ENCODE peak calls at places on chromosomes 1 and 21, in seven cellular contexts. H, G, L, J, F, V and O are unnamed samples.

GRCh38 chr21:25080161-25080560 is 527.1 kb downstream of the MRPL39 start:
- DNase-seq in H (no peak), V (no peak), L (no peak), F (no peak), G (no peak), J (no peak), O (no peak)

GRCh38 chr1:170932236-170932635 is 3.1 kb upstream of the MROH9 start:
- DNase-seq in G (no peak), H (no peak), F (peak), V (no peak), L (no peak), J (no peak), O (no peak)

GRCh38 chr1:207221934-207222351 is 99.5 kb upstream of the CD55 start:
- DNase-seq in L (no peak), G (no peak), H (no peak), V (no peak), J (no peak), F (no peak), O (no peak)

GRCh38 chr1:207890136-207890738 is 20.7 kb downstream of the CD34 start:
- DNase-seq in F (no peak), J (peak), H (peak), V (no peak), G (peak), L (peak), O (no peak)

GRCh38 chr1:236509647-236510401 is 14.0 kb upstream of the LGALS8 start:
- DNase-seq in G (no peak), F (no peak), J (no peak), V (no peak), L (no peak), H (no peak), O (no peak)

GRCh38 chr1:51649593-51650091 is 32.8 kb downstream of the OSBPL9 start:
- DNase-seq in H (no peak), F (no peak), L (no peak), V (no peak), J (no peak), G (no peak), O (no peak)

GRCh38 chr1:72184099-72184695 is 98.1 kb downstream of the NEGR1 start:
- DNase-seq in H (no peak), L (no peak), J (no peak), V (no peak), F (no peak), G (no peak), O (no peak)

GRCh38 chr1:200374569-200375312 is 35.1 kb downstream of the ZNF281 start:
- DNase-seq in L (no peak), F (no peak), H (no peak), J (no peak), V (no peak), G (no peak), O (no peak)

GRCh38 chr1:78279051-78279450 is 211.7 kb upstream of the PTGFR start:
- DNase-seq in H (no peak), G (no peak), F (no peak), L (peak), V (no peak), J (no peak), O (no peak)

GRCh38 chr1:180881806-180882509 is 30.7 kb upstream of the KIAA1614 start:
- DNase-seq in L (peak), H (no peak), G (no peak), V (no peak), F (no peak), J (no peak), O (peak)

GRCh38 chr1:195763146-195763906 is 844.9 kb downstream of the KCNT2 start:
- DNase-seq in G (no peak), V (no peak), L (no peak), F (peak), H (no peak), J (no peak), O (no peak)

GRCh38 chr1:115717541-115717940 is 51.0 kb downstream of the CASQ2 start:
- DNase-seq in L (no peak), G (peak), J (peak), V (peak), H (no peak), F (no peak), O (peak)

GRCh38 chr1:118944546-118944945 is 43.6 kb downstream of the TBX15 start:
- DNase-seq in G (no peak), H (no peak), F (no peak), J (no peak), V (no peak), L (no peak), O (no peak)

DNA sequence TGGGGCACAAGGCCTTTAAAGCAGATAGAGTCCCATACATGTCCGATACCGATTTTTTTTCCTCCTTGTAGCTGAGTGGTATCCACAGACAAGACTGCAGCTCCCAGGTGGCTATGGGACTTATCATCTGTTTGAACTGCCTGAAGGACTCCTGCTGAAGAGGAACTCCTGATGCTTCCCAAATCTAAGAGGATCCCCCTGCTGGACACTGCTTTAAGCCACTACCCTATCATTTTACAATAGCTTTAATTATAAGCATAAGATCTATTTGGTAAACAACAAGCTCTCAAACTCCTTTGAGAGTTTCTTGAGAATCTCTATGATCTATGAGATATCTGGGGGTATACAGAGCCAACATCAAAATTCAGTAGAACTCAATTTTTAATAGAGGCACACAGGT is 11.7 kb downstream of the NDC1 start:
- DNase-seq in F (no peak), J (no peak), L (peak), V (no peak), H (no peak), G (no peak), O (no peak)
- TF ChIP-seq CTCF in F (peak), J (no peak), L (peak), V (peak), H (no peak), G (no peak), O (no peak)

GRCh38 chr1:212293579-212293978 is 8.4 kb downstream of the PPP2R5A start:
- DNase-seq in L (no peak), F (no peak), G (no peak), J (no peak), H (no peak), V (no peak), O (no peak)
- TF ChIP-seq CTCF in L (no peak), F (no peak), G (no peak), J (no peak), H (no peak), V (no peak), O (no peak)

GRCh38 chr1:93813076-93813475 is 65.9 kb downstream of the DNTTIP2 start:
- DNase-seq in V (no peak), L (no peak), F (no peak), J (no peak), H (no peak), G (no peak), O (no peak)
- TF ChIP-seq CTCF in V (no peak), L (no peak), F (no peak), J (no peak), H (no peak), G (no peak), O (no peak)

DNA sequence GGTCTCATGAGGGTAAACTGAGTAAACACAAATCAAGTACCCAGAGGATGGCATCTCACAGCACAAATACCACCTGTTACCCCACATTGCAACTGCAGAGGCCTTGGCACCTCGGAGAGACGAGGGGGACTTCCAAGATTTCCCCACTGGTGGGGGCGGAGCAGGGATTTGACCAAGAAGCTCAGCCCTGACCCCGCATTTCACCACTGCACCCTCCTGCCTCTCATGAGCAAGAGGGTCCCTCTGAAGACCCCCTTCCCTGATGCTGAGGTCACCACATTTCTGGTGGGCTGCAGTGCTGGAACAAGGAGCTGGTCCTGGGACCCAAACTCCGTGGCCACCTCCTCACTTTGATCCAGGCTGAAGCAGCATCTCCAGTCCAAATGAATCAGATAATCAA is 342.4 kb downstream of the NPHP4 start:
- DNase-seq in L (no peak), H (no peak), F (no peak), J (no peak), G (peak), V (no peak), O (no peak)
- TF ChIP-seq CTCF in L (no peak), H (no peak), F (no peak), J (no peak), G (no peak), V (no peak), O (no peak)

DNA sequence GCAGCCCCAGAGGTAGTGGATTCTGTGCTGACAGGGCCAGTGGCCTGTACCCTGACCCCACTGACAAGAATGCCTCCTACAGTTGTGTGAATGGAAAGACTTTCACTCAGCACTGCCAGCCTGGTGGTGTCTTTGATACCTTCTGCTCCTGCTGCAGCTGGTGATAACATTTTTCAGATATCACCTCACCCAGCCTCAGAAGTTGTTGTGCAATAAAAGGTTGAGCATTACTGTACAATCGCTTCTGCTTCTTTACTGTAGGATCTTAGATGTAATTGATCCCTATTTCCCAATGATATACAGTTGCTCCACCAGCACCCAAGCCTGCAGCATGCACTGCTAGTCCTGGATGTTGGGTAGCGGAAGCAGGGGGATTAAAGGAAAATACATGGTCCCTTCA is 4.8 kb upstream of the CHIA start:
- DNase-seq in L (no peak), J (no peak), F (no peak), V (no peak), G (no peak), H (no peak), O (no peak)
- TF ChIP-seq CTCF in L (no peak), J (no peak), F (no peak), V (no peak), G (no peak), H (no peak), O (no peak)

DNA sequence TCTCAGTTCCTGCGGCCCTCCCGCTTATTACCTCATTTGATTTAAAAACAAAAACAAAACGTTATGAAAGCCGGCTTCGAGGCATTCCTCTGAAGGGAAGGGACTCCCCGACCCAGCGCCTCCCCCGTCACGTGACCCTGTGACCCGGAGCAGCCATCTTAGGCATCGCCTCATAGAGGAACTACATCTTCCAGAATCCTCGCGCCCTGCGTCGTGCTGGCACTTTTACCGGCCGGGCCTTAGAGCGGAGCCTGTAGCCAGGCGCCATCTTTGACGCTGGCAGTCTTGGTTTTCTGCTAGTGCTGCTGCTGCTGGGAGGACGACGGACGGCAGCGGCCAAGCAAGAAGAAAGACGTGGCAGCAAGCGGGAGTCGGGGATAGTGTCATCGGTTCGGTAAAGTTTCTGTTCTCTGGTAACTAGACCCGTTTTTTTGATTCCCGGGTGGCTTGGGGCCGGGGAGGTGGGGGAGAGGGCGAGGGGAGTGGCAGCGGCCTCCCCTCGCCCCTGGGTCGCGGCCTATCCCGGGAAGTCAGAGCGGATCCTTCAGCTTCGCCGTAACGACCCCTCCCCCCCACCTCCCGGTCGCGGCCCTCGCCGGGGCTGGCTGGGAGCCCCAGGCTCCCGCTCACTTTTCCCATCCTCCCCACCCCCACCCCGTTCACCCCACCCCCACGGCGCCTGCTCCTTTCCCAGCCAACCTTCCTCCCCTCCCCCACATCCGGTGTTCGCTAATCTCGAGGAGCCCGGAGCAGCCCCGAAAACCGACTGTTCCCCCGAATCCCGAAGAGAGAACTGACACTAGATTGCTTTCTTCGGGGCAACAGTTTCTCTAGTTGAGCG is at the start of the genes ZBED6 and ZC3H11A:
- DNase-seq in F (peak), G (peak), H (peak), L (peak), V (peak), J (peak), O (peak)
- TF ChIP-seq CTCF in F (no peak), G (no peak), H (no peak), L (no peak), V (no peak), J (no peak), O (no peak)

GRCh38 chr1:192807221-192807967 is 1.4 kb upstream of the RGS2 start:
- DNase-seq in L (no peak), G (no peak), F (peak), J (no peak), H (no peak), V (no peak), O (peak)
- TF ChIP-seq CTCF in L (peak), G (peak), F (peak), J (no peak), H (no peak), V (no peak), O (no peak)

GRCh38 chr1:239387304-239388231 is 1.2 kb downstream of the CHRM3 start:
- DNase-seq in F (no peak), J (peak), L (no peak), G (no peak), H (no peak), V (peak), O (no peak)

GRCh38 chr1:239389703-239390102 is 3.3 kb downstream of the CHRM3 start:
- DNase-seq in V (no peak), L (no peak), G (no peak), J (no peak), F (no peak), H (no peak), O (no peak)

GRCh38 chr1:239388578-239388977 is 2.2 kb downstream of the CHRM3 start:
- DNase-seq in F (no peak), V (no peak), H (no peak), G (no peak), J (no peak), L (no peak), O (no peak)

GRCh38 chr1:239383714-239384113 is 2.7 kb upstream of the CHRM3 start:
- DNase-seq in J (no peak), V (no peak), G (no peak), H (no peak), F (no peak), L (no peak), O (no peak)

GRCh38 chr1:239386453-239387303 is at the start of gene CHRM3:
- DNase-seq in J (peak), G (peak), H (no peak), F (no peak), L (no peak), V (peak), O (no peak)
- TF ChIP-seq CTCF in J (peak), G (no peak), H (no peak), F (no peak), L (no peak), V (no peak), O (no peak)